ENCODE peak calls at places on chromosomes 13 and 19, in nine cellular contexts. One of them, this sample, is unnamed.
A peak's percentile ranks its signal among the peaks of the same experiment; 100 is the strongest.

GRCh38 chr13:73467103-73467502 is 408.3 kb downstream of the KLF5 start:
- DNase-seq in K562: no peak
- DNase-seq in esophagus muscularis mucosa: no peak
- DNase-seq in spleen: no peak
- DNase-seq in GM12891: no peak
- DNase-seq in stomach: no peak
- DNase-seq in breast epithelium: no peak
- DNase-seq in SK-N-MC: no peak
- DNase-seq in upper lobe of left lung: no peak
- DNase-seq in this sample: no peak

GRCh38 chr13:61275740-61276139 is 139.9 kb downstream of the PCDH20 start:
- DNase-seq in K562: no peak
- DNase-seq in esophagus muscularis mucosa: no peak
- DNase-seq in spleen: no peak
- DNase-seq in GM12891: no peak
- DNase-seq in stomach: no peak
- DNase-seq in breast epithelium: no peak
- DNase-seq in SK-N-MC: no peak
- DNase-seq in upper lobe of left lung: no peak
- DNase-seq in this sample: no peak

GRCh38 chr19:45821103-45821521 is 6.0 kb upstream of the RSPH6A start:
- DNase-seq in K562: no peak
- DNase-seq in esophagus muscularis mucosa: no peak
- DNase-seq in spleen: no peak
- DNase-seq in GM12891: no peak
- DNase-seq in stomach: no peak
- DNase-seq in breast epithelium: no peak
- DNase-seq in SK-N-MC: no peak
- DNase-seq in upper lobe of left lung: peak; percentile 47
- DNase-seq in this sample: no peak

GRCh38 chr13:20191311-20191901 is 1.3 kb downstream of the GJB2 start:
- DNase-seq in K562: no peak
- DNase-seq in esophagus muscularis mucosa: peak; percentile 78
- DNase-seq in spleen: no peak
- DNase-seq in GM12891: no peak
- DNase-seq in stomach: no peak
- DNase-seq in breast epithelium: no peak
- DNase-seq in SK-N-MC: no peak
- DNase-seq in upper lobe of left lung: peak; percentile 77
- DNase-seq in this sample: no peak

GRCh38 chr19:41597600-41598041 is 21.7 kb downstream of the CEACAM21 start:
- DNase-seq in K562: peak; percentile 73
- DNase-seq in esophagus muscularis mucosa: no peak
- DNase-seq in spleen: peak; percentile 86
- DNase-seq in GM12891: peak; percentile 59
- DNase-seq in stomach: peak; percentile 72
- DNase-seq in breast epithelium: peak; percentile 49
- DNase-seq in SK-N-MC: peak; percentile 66
- DNase-seq in upper lobe of left lung: no peak
- DNase-seq in this sample: peak; percentile 38

GRCh38 chr13:67643656-67644055 is 413.5 kb upstream of the PCDH9 start:
- DNase-seq in K562: no peak
- DNase-seq in esophagus muscularis mucosa: no peak
- DNase-seq in spleen: no peak
- DNase-seq in GM12891: no peak
- DNase-seq in stomach: no peak
- DNase-seq in breast epithelium: no peak
- DNase-seq in SK-N-MC: no peak
- DNase-seq in upper lobe of left lung: no peak
- DNase-seq in this sample: no peak

GRCh38 chr19:18807861-18808331 is 16.8 kb upstream of the COMP start:
- DNase-seq in K562: no peak
- DNase-seq in esophagus muscularis mucosa: no peak
- DNase-seq in spleen: no peak
- DNase-seq in GM12891: no peak
- DNase-seq in stomach: no peak
- DNase-seq in breast epithelium: no peak
- DNase-seq in SK-N-MC: no peak
- DNase-seq in upper lobe of left lung: no peak
- DNase-seq in this sample: no peak

GRCh38 chr19:12202250-12202649 is 39.4 kb downstream of the ZNF136 start:
- DNase-seq in K562: peak; percentile 51
- DNase-seq in esophagus muscularis mucosa: no peak
- DNase-seq in spleen: peak; percentile 73
- DNase-seq in GM12891: no peak
- DNase-seq in stomach: peak; percentile 66
- DNase-seq in breast epithelium: no peak
- DNase-seq in SK-N-MC: no peak
- DNase-seq in upper lobe of left lung: no peak
- DNase-seq in this sample: no peak

GRCh38 chr19:50266041-50266440 is 62.6 kb downstream of the MYH14 start:
- DNase-seq in K562: no peak
- DNase-seq in esophagus muscularis mucosa: no peak
- DNase-seq in spleen: no peak
- DNase-seq in GM12891: no peak
- DNase-seq in stomach: no peak
- DNase-seq in breast epithelium: no peak
- DNase-seq in SK-N-MC: no peak
- DNase-seq in upper lobe of left lung: no peak
- DNase-seq in this sample: no peak

GRCh38 chr13:73082471-73082870 is 23.7 kb downstream of the KLF5 start:
- DNase-seq in K562: no peak
- DNase-seq in esophagus muscularis mucosa: no peak
- DNase-seq in spleen: no peak
- DNase-seq in GM12891: no peak
- DNase-seq in stomach: no peak
- DNase-seq in breast epithelium: no peak
- DNase-seq in SK-N-MC: no peak
- DNase-seq in upper lobe of left lung: no peak
- DNase-seq in this sample: no peak

GRCh38 chr19:33465371-33465770 is 56.2 kb downstream of the PEPD start:
- DNase-seq in K562: no peak
- DNase-seq in esophagus muscularis mucosa: no peak
- DNase-seq in spleen: peak; percentile 35
- DNase-seq in GM12891: no peak
- DNase-seq in stomach: no peak
- DNase-seq in breast epithelium: no peak
- DNase-seq in SK-N-MC: no peak
- DNase-seq in upper lobe of left lung: no peak
- DNase-seq in this sample: no peak

GRCh38 chr13:30872685-30873443 is 33.2 kb upstream of the MEDAG start:
- DNase-seq in K562: no peak
- DNase-seq in esophagus muscularis mucosa: no peak
- DNase-seq in spleen: no peak
- DNase-seq in GM12891: no peak
- DNase-seq in stomach: no peak
- DNase-seq in breast epithelium: peak; percentile 57
- DNase-seq in SK-N-MC: no peak
- DNase-seq in upper lobe of left lung: no peak
- DNase-seq in this sample: no peak

GRCh38 chr19:18223860-18224524 is 2.2 kb downstream of the PDE4C start:
- DNase-seq in K562: peak; percentile 96
- DNase-seq in esophagus muscularis mucosa: no peak
- DNase-seq in spleen: peak; percentile 85
- DNase-seq in GM12891: no peak
- DNase-seq in stomach: no peak
- DNase-seq in breast epithelium: no peak
- DNase-seq in SK-N-MC: no peak
- DNase-seq in upper lobe of left lung: peak; percentile 91
- DNase-seq in this sample: peak; percentile 39

GRCh38 chr19:10335149-10336053 is 2.1 kb upstream of the RAVER1 start:
- DNase-seq in K562: no peak
- DNase-seq in esophagus muscularis mucosa: no peak
- DNase-seq in spleen: no peak
- DNase-seq in GM12891: no peak
- DNase-seq in stomach: no peak
- DNase-seq in breast epithelium: no peak
- DNase-seq in SK-N-MC: no peak
- DNase-seq in upper lobe of left lung: peak; percentile 73
- DNase-seq in this sample: no peak

DNA sequence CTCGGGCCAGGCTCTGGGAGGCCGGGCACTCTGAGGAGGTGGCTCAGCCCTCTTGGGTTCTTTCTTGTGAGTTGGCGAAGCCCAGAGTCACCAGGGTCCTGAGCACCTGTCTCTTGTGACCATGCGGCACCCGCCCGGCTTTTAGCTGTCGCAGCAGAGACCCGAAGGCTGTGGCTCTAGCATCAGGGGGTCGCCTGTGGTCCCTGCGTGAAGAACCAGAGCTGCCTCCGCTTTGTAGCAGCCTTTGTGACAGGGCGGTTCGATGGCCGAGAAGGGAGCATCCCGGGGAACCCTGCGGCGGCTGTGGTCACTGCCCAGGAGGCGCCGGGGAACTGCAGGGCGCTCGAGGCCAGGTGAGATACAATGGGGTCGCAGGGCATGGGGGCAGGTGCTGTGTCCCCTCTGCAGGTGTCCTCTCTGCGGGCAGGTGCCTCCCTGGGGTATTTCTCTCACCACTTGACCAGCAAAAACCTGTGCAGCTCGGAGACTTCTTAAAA is 10.4 kb downstream of the MCF2L start:
- DNase-seq in K562: no peak
- DNase-seq in esophagus muscularis mucosa: no peak
- DNase-seq in spleen: no peak
- DNase-seq in GM12891: no peak
- DNase-seq in stomach: no peak
- DNase-seq in breast epithelium: no peak
- DNase-seq in SK-N-MC: no peak
- DNase-seq in upper lobe of left lung: peak; percentile 72
- DNase-seq in this sample: no peak
- TF ChIP-seq POLR2AphosphoS5 in K562: no peak
- TF ChIP-seq POLR2AphosphoS5 in esophagus muscularis mucosa: no peak
- TF ChIP-seq POLR2AphosphoS5 in spleen: no peak
- TF ChIP-seq POLR2AphosphoS5 in GM12891: no peak
- TF ChIP-seq POLR2AphosphoS5 in stomach: no peak
- TF ChIP-seq POLR2AphosphoS5 in breast epithelium: no peak
- TF ChIP-seq POLR2AphosphoS5 in SK-N-MC: no peak
- TF ChIP-seq POLR2AphosphoS5 in upper lobe of left lung: no peak
- TF ChIP-seq POLR2AphosphoS5 in this sample: no peak

GRCh38 chr13:48233097-48233885 is at the start of gene ITM2B:
- DNase-seq in K562: peak; percentile 71
- DNase-seq in esophagus muscularis mucosa: no peak
- DNase-seq in spleen: peak; percentile 95
- DNase-seq in GM12891: peak; percentile 43
- DNase-seq in stomach: peak; percentile 82
- DNase-seq in breast epithelium: peak; percentile 36
- DNase-seq in SK-N-MC: no peak
- DNase-seq in upper lobe of left lung: peak; percentile 94
- DNase-seq in this sample: no peak

GRCh38 chr13:48234652-48235099 is 1.7 kb downstream of the ITM2B start:
- DNase-seq in K562: no peak
- DNase-seq in esophagus muscularis mucosa: no peak
- DNase-seq in spleen: no peak
- DNase-seq in GM12891: no peak
- DNase-seq in stomach: no peak
- DNase-seq in breast epithelium: no peak
- DNase-seq in SK-N-MC: no peak
- DNase-seq in upper lobe of left lung: no peak
- DNase-seq in this sample: no peak

GRCh38 chr13:48235100-48235813 is 2.3 kb downstream of the ITM2B start:
- DNase-seq in K562: no peak
- DNase-seq in esophagus muscularis mucosa: no peak
- DNase-seq in spleen: no peak
- DNase-seq in GM12891: no peak
- DNase-seq in stomach: peak; percentile 53
- DNase-seq in breast epithelium: peak; percentile 72
- DNase-seq in SK-N-MC: peak; percentile 68
- DNase-seq in upper lobe of left lung: no peak
- DNase-seq in this sample: no peak

GRCh38 chr13:48232420-48233096 is 448 bp upstream of the ITM2B start:
- DNase-seq in K562: peak; percentile 27
- DNase-seq in esophagus muscularis mucosa: no peak
- DNase-seq in spleen: no peak
- DNase-seq in GM12891: no peak
- DNase-seq in stomach: peak; percentile 35
- DNase-seq in breast epithelium: peak; percentile 59
- DNase-seq in SK-N-MC: no peak
- DNase-seq in upper lobe of left lung: no peak
- DNase-seq in this sample: no peak

GRCh38 chr13:48233886-48234488 is 981 bp downstream of the ITM2B start:
- DNase-seq in K562: no peak
- DNase-seq in esophagus muscularis mucosa: no peak
- DNase-seq in spleen: no peak
- DNase-seq in GM12891: no peak
- DNase-seq in stomach: no peak
- DNase-seq in breast epithelium: no peak
- DNase-seq in SK-N-MC: peak; percentile 30
- DNase-seq in upper lobe of left lung: no peak
- DNase-seq in this sample: no peak
- TF ChIP-seq POLR2AphosphoS5 in K562: no peak
- TF ChIP-seq POLR2AphosphoS5 in esophagus muscularis mucosa: peak; percentile 15
- TF ChIP-seq POLR2AphosphoS5 in spleen: no peak
- TF ChIP-seq POLR2AphosphoS5 in GM12891: no peak
- TF ChIP-seq POLR2AphosphoS5 in stomach: no peak
- TF ChIP-seq POLR2AphosphoS5 in breast epithelium: no peak
- TF ChIP-seq POLR2AphosphoS5 in SK-N-MC: no peak
- TF ChIP-seq POLR2AphosphoS5 in upper lobe of left lung: no peak
- TF ChIP-seq POLR2AphosphoS5 in this sample: no peak

GRCh38 chr19:15265214-15265613 is 33.0 kb upstream of the EPHX3 start:
- DNase-seq in K562: no peak
- DNase-seq in esophagus muscularis mucosa: no peak
- DNase-seq in spleen: no peak
- DNase-seq in GM12891: no peak
- DNase-seq in stomach: no peak
- DNase-seq in breast epithelium: no peak
- DNase-seq in SK-N-MC: no peak
- DNase-seq in upper lobe of left lung: no peak
- DNase-seq in this sample: no peak
- TF ChIP-seq POLR2AphosphoS5 in K562: no peak
- TF ChIP-seq POLR2AphosphoS5 in esophagus muscularis mucosa: no peak
- TF ChIP-seq POLR2AphosphoS5 in spleen: no peak
- TF ChIP-seq POLR2AphosphoS5 in GM12891: no peak
- TF ChIP-seq POLR2AphosphoS5 in stomach: no peak
- TF ChIP-seq POLR2AphosphoS5 in breast epithelium: no peak
- TF ChIP-seq POLR2AphosphoS5 in SK-N-MC: no peak
- TF ChIP-seq POLR2AphosphoS5 in upper lobe of left lung: no peak
- TF ChIP-seq POLR2AphosphoS5 in this sample: no peak

DNA sequence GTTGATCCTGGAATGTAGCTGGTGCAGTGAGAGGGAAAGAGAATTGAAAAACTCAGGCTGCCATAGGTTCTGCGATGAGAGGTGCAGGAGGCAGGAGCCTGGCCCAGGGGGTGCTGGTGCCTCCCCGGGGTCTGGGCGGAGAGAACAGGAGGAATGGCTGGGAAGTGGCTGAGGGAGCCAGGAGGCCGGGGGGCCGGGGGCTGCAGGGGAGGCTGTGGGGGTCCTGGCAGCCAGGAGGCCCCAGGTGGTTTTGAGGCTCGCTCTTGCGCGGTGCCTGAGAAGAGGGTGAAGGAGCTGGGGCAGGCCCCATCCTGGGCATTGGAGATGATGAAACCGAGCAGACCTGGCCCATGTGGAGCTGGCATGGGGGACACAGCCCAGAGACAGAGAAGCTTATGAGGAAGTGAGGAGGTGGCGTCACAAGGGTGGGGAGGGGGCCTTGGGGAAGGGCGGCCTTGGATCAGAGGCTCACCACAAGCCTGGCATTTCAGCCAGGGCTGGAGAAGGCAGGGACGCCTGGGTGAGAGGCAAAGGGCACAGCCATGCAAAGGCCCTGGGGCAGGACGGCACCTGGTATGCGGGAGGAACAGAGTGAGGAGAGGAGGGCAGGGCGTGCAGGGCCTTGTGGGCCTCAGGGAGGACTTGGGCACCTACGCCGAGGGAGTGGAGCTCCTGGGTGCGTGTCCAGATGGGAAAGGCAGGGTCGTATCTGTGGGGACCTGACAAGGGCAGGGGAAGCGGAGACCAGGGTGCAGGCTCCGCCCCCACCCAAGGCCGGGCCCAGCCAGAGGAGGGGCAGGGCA is 1.3 kb upstream of the TEKTIP1 start:
- DNase-seq in K562: no peak
- DNase-seq in esophagus muscularis mucosa: no peak
- DNase-seq in spleen: no peak
- DNase-seq in GM12891: no peak
- DNase-seq in stomach: no peak
- DNase-seq in breast epithelium: no peak
- DNase-seq in SK-N-MC: no peak
- DNase-seq in upper lobe of left lung: peak; percentile 70
- DNase-seq in this sample: no peak
- TF ChIP-seq POLR2AphosphoS5 in K562: peak; percentile 11
- TF ChIP-seq POLR2AphosphoS5 in esophagus muscularis mucosa: peak; percentile 15
- TF ChIP-seq POLR2AphosphoS5 in spleen: peak; percentile 54
- TF ChIP-seq POLR2AphosphoS5 in GM12891: no peak
- TF ChIP-seq POLR2AphosphoS5 in stomach: no peak
- TF ChIP-seq POLR2AphosphoS5 in breast epithelium: no peak
- TF ChIP-seq POLR2AphosphoS5 in SK-N-MC: peak; percentile 19
- TF ChIP-seq POLR2AphosphoS5 in upper lobe of left lung: no peak
- TF ChIP-seq POLR2AphosphoS5 in this sample: peak; percentile 72

This sample was measured in Panc1.